ENCODE peak calls at places on chromosomes 1 and 21, in six cellular contexts. S, L, J, F, Y and G are unnamed samples.

GRCh38 chr1:183226361-183226760 is 40.3 kb downstream of the LAMC2 start:
- DNase-seq in S (no peak), L (no peak), J (no peak), F (no peak), Y (no peak), G (no peak)

GRCh38 chr1:224879404-224879803 is 50.1 kb upstream of the DNAH14 start:
- DNase-seq in S (no peak), L (no peak), J (no peak), F (no peak), Y (no peak), G (no peak)

GRCh38 chr1:205396972-205397616 is 24.8 kb downstream of the LEMD1 start:
- DNase-seq in S (no peak), L (peak; percentile 48), J (peak; percentile 85), F (no peak), Y (peak; percentile 56), G (no peak)

GRCh38 chr1:108767708-108768107 is 21.2 kb downstream of the STXBP3 start:
- DNase-seq in S (no peak), L (no peak), J (no peak), F (no peak), Y (no peak), G (no peak)

GRCh38 chr1:186183970-186184628 is 191.0 kb downstream of the TPR start:
- DNase-seq in S (no peak), L (peak; percentile 6), J (no peak), F (no peak), Y (no peak), G (no peak)

GRCh38 chr1:67648582-67649326 is 36.2 kb upstream of the GADD45A start:
- DNase-seq in S (no peak), L (no peak), J (no peak), F (no peak), Y (no peak), G (no peak)

GRCh38 chr21:21831036-21831435 is 832.8 kb downstream of the NCAM2 start:
- DNase-seq in S (no peak), L (no peak), J (no peak), F (no peak), Y (no peak), G (no peak)

GRCh38 chr1:6468729-6469461 is 2.9 kb upstream of the TNFRSF25 start:
- DNase-seq in S (no peak), L (no peak), J (no peak), F (no peak), Y (no peak), G (no peak)

GRCh38 chr21:33162436-33162921 is 67.3 kb upstream of the IFNAR2 start:
- DNase-seq in S (no peak), L (no peak), J (no peak), F (no peak), Y (no peak), G (no peak)

GRCh38 chr1:210882414-210883221 is 251.3 kb downstream of the KCNH1 start:
- DNase-seq in S (no peak), L (no peak), J (no peak), F (no peak), Y (no peak), G (peak; percentile 37)

GRCh38 chr1:112983540-112984131 is 27.6 kb upstream of the SLC16A1 start:
- DNase-seq in S (no peak), L (no peak), J (no peak), F (no peak), Y (no peak), G (no peak)

GRCh38 chr21:45080639-45081414 is 6.4 kb downstream of the ADARB1 start:
- DNase-seq in S (peak; percentile 19), L (no peak), J (no peak), F (no peak), Y (no peak), G (no peak)

GRCh38 chr1:36586146-36586545 is 103.4 kb upstream of the CSF3R start:
- DNase-seq in S (no peak), L (no peak), J (no peak), F (no peak), Y (no peak), G (no peak)

GRCh38 chr1:70426154-70427131 is 15.4 kb downstream of the CTH start:
- DNase-seq in S (no peak), L (no peak), J (no peak), F (no peak), Y (no peak), G (no peak)

GRCh38 chr1:41135196-41135947 is 106.7 kb downstream of the SCMH1 start:
- DNase-seq in S (no peak), L (no peak), J (no peak), F (no peak), Y (no peak), G (no peak)

GRCh38 chr1:198125995-198126758 is 30.6 kb upstream of the NEK7 start:
- DNase-seq in S (no peak), L (no peak), J (no peak), F (no peak), Y (no peak), G (no peak)

GRCh38 chr1:25922633-25923567 is 16.7 kb upstream of the STMN1 start:
- DNase-seq in S (peak; percentile 3), L (peak; percentile 36), J (no peak), F (no peak), Y (peak; percentile 33), G (no peak)

GRCh38 chr1:18965206-18966173 is 9.0 kb upstream of the IFFO2 start:
- DNase-seq in S (no peak), L (no peak), J (no peak), F (no peak), Y (no peak), G (no peak)

GRCh38 chr1:214603819-214604252 is 841 bp downstream of the CENPF start:
- DNase-seq in S (no peak), L (peak; percentile 37), J (no peak), F (no peak), Y (no peak), G (no peak)

GRCh38 chr21:41777934-41778815 is 11.3 kb upstream of the RIPK4 start:
- DNase-seq in S (no peak), L (no peak), J (no peak), F (no peak), Y (peak; percentile 22), G (no peak)

GRCh38 chr21:29613021-29613420 is 314.3 kb downstream of the BACH1 start:
- DNase-seq in S (no peak), L (no peak), J (no peak), F (no peak), Y (no peak), G (no peak)

GRCh38 chr1:64268653-64269557 is 65.5 kb downstream of the UBE2U start:
- DNase-seq in S (peak; percentile 23), L (peak; percentile 59), J (peak; percentile 72), F (peak; percentile 32), Y (peak; percentile 52), G (peak; percentile 31)

GRCh38 chr1:64920936-64921589 is 45.3 kb downstream of the JAK1 start:
- DNase-seq in S (no peak), L (no peak), J (no peak), F (no peak), Y (no peak), G (no peak)

GRCh38 chr1:5220881-5221280 is 566.5 kb downstream of the AJAP1 start:
- DNase-seq in S (no peak), L (no peak), J (no peak), F (no peak), Y (no peak), G (no peak)

GRCh38 chr1:20343149-20343936 is 52.7 kb downstream of the VWA5B1 start:
- DNase-seq in S (no peak), L (peak; percentile 71), J (no peak), F (no peak), Y (no peak), G (no peak)

GRCh38 chr1:185528084-185528656 is 206.0 kb upstream of the HMCN1 start:
- DNase-seq in S (no peak), L (no peak), J (no peak), F (no peak), Y (no peak), G (no peak)

GRCh38 chr1:109185990-109186703 is 27.6 kb upstream of the SARS1 start:
- DNase-seq in S (no peak), L (no peak), J (no peak), F (no peak), Y (no peak), G (no peak)